ENCODE peak calls at places on chromosomes 16 and 17, in nine cellular contexts. T is endothelial cell, N is GOT3, B is iris pigment epithelial cell, X is NAMALWA, C is T-cell, E is uterus, Z is T-helper 9 cell, L is fibroblast of mammary gland. V is an unnamed sample.

GRCh38 chr16:88622866-88623265 is 15.5 kb upstream of the IL17C start:
- DNase-seq in T (no peak), N (no peak), B (no peak), X (no peak), C (no peak), E (no peak), Z (no peak), L (no peak), V (no peak)

GRCh38 chr17:63675607-63676539 is 24.1 kb downstream of the LIMD2 start:
- DNase-seq in T (peak; percentile 84), N (no peak), B (peak; percentile 90), X (no peak), C (no peak), E (peak; percentile 84), Z (no peak), L (peak; percentile 72), V (no peak)

GRCh38 chr17:64572682-64573154 is 65.9 kb downstream of the CEP95 start:
- DNase-seq in T (no peak), N (no peak), B (peak; percentile 47), X (no peak), C (no peak), E (no peak), Z (no peak), L (peak; percentile 45), V (no peak)

GRCh38 chr17:75067856-75068255 is 19.9 kb upstream of the SLC16A5 start:
- DNase-seq in T (no peak), N (no peak), B (no peak), X (no peak), C (no peak), E (no peak), Z (no peak), L (no peak), V (no peak)

GRCh38 chr17:35491417-35491816 is 42.9 kb upstream of the SLFN13 start:
- DNase-seq in T (no peak), N (no peak), B (no peak), X (no peak), C (no peak), E (no peak), Z (no peak), L (no peak), V (no peak)

GRCh38 chr16:16150117-16150877 is 73.0 kb downstream of the ABCC6 start:
- DNase-seq in T (no peak), N (no peak), B (no peak), X (no peak), C (no peak), E (peak; percentile 56), Z (no peak), L (peak; percentile 54), V (no peak)

GRCh38 chr16:85718682-85719081 is 29.9 kb upstream of the GINS2 start:
- DNase-seq in T (peak; percentile 56), N (no peak), B (no peak), X (peak; percentile 77), C (no peak), E (no peak), Z (no peak), L (no peak), V (no peak)

GRCh38 chr17:77288115-77288619 is 147.4 kb downstream of the SEC14L1 start:
- DNase-seq in T (no peak), N (no peak), B (no peak), X (no peak), C (no peak), E (no peak), Z (no peak), L (no peak), V (no peak)

GRCh38 chr16:86818701-86819522 is 240.6 kb downstream of the FOXL1 start:
- DNase-seq in T (no peak), N (no peak), B (no peak), X (no peak), C (no peak), E (no peak), Z (no peak), L (no peak), V (no peak)

GRCh38 chr17:80263253-80264047 is 2.8 kb downstream of the RNF213 start:
- DNase-seq in T (no peak), N (no peak), B (peak; percentile 86), X (peak; percentile 97), C (peak; percentile 83), E (peak; percentile 90), Z (peak; percentile 73), L (peak; percentile 88), V (peak; percentile 83)

GRCh38 chr16:56861092-56861610 is 3.9 kb upstream of the SLC12A3 start:
- DNase-seq in T (no peak), N (no peak), B (no peak), X (no peak), C (no peak), E (no peak), Z (no peak), L (no peak), V (no peak)

GRCh38 chr17:28494445-28495188 is 11.5 kb upstream of the FOXN1 start:
- DNase-seq in T (peak; percentile 87), N (peak; percentile 34), B (peak; percentile 52), X (peak; percentile 75), C (peak; percentile 76), E (peak; percentile 51), Z (peak; percentile 78), L (peak; percentile 52), V (peak; percentile 21)

GRCh38 chr16:13110124-13110796 is 208.9 kb downstream of the SHISA9 start:
- DNase-seq in T (no peak), N (no peak), B (peak; percentile 38), X (no peak), C (no peak), E (no peak), Z (no peak), L (peak; percentile 75), V (no peak)

GRCh38 chr16:74709477-74709877 is 8.8 kb upstream of the MLKL start:
- DNase-seq in T (peak; percentile 85), N (peak; percentile 31), B (peak; percentile 77), X (peak; percentile 89), C (peak; percentile 79), E (peak; percentile 67), Z (peak; percentile 81), L (peak; percentile 71), V (peak; percentile 52)

GRCh38 chr16:2924901-2925820 is 13.4 kb downstream of the FLYWCH1 start:
- DNase-seq in T (peak; percentile 54), N (no peak), B (no peak), X (no peak), C (no peak), E (no peak), Z (no peak), L (no peak), V (no peak)

GRCh38 chr16:79808731-79809130 is 208.2 kb upstream of the MAF start:
- DNase-seq in T (no peak), N (no peak), B (no peak), X (no peak), C (no peak), E (no peak), Z (no peak), L (no peak), V (no peak)

GRCh38 chr16:15608398-15609285 is 34.3 kb downstream of the MARF1 start:
- DNase-seq in T (no peak), N (no peak), B (peak; percentile 91), X (no peak), C (no peak), E (no peak), Z (no peak), L (peak; percentile 14), V (no peak)

GRCh38 chr17:17737938-17738894 is 57.0 kb downstream of the RAI1 start:
- DNase-seq in T (no peak), N (no peak), B (peak; percentile 47), X (peak; percentile 69), C (no peak), E (no peak), Z (no peak), L (no peak), V (no peak)

GRCh38 chr17:79919164-79919585 is 79.9 kb upstream of the CBX4 start:
- DNase-seq in T (no peak), N (peak; percentile 34), B (no peak), X (no peak), C (no peak), E (peak; percentile 61), Z (no peak), L (no peak), V (no peak)

GRCh38 chr16:3480901-3481695 is 14.2 kb downstream of the C16orf90 start:
- DNase-seq in T (no peak), N (no peak), B (no peak), X (no peak), C (no peak), E (no peak), Z (no peak), L (no peak), V (no peak)

GRCh38 chr17:75542184-75542583 is 16.7 kb downstream of the LLGL2 start:
- DNase-seq in T (no peak), N (no peak), B (no peak), X (no peak), C (no peak), E (no peak), Z (no peak), L (no peak), V (no peak)

GRCh38 chr17:28662527-28662829 is 473 bp downstream of the SUPT6H start:
- DNase-seq in T (no peak), N (no peak), B (no peak), X (no peak), C (no peak), E (no peak), Z (no peak), L (no peak), V (no peak)

GRCh38 chr17:17445925-17446665 is 30.7 kb upstream of the MED9 start:
- DNase-seq in T (no peak), N (no peak), B (peak; percentile 88), X (no peak), C (no peak), E (peak; percentile 21), Z (no peak), L (peak; percentile 89), V (peak; percentile 10)

GRCh38 chr16:48384982-48385271 is 286 bp downstream of the SIAH1 start:
- DNase-seq in T (no peak), N (no peak), B (no peak), X (no peak), C (no peak), E (no peak), Z (no peak), L (no peak), V (no peak)

GRCh38 chr17:74408262-74408661 is 23.6 kb upstream of the GPRC5C start:
- DNase-seq in T (no peak), N (no peak), B (peak; percentile 48), X (no peak), C (no peak), E (no peak), Z (no peak), L (peak; percentile 77), V (no peak)

GRCh38 chr16:70805787-70806186 is 4.8 kb upstream of the VAC14 start:
- DNase-seq in T (no peak), N (no peak), B (peak; percentile 91), X (no peak), C (no peak), E (no peak), Z (no peak), L (peak; percentile 90), V (no peak)

V was measured in smooth muscle cell of the brain vasculature.